ENCODE peak calls at places on chromosomes 7 and 10, in six cellular contexts. S, N, Q, W, M and J are unnamed samples.

GRCh38 chr7:3861941-3862340 is 560.9 kb downstream of the SDK1 start:
- DNase-seq in S (no peak), N (no peak), Q (peak; percentile 33), W (no peak), M (peak; percentile 78), J (no peak)

GRCh38 chr7:144100607-144101006 is 8.8 kb upstream of the OR2A2 start:
- DNase-seq in S (no peak), N (no peak), Q (no peak), W (no peak), M (peak; percentile 13), J (no peak)

GRCh38 chr10:58140054-58140453 is 127.6 kb downstream of the IPMK start:
- DNase-seq in S (no peak), N (no peak), Q (no peak), W (no peak), M (no peak), J (no peak)

GRCh38 chr7:73437699-73438416 is 4.3 kb downstream of the FZD9 start:
- DNase-seq in S (no peak), N (no peak), Q (peak; percentile 20), W (peak; percentile 57), M (no peak), J (no peak)

GRCh38 chr7:138958026-138958956 is 22.9 kb downstream of the KIAA1549 start:
- DNase-seq in S (no peak), N (no peak), Q (no peak), W (no peak), M (peak; percentile 45), J (no peak)

GRCh38 chr10:92567952-92568600 is 5.8 kb downstream of the IDE start:
- DNase-seq in S (no peak), N (no peak), Q (peak; percentile 9), W (no peak), M (peak; percentile 83), J (no peak)

GRCh38 chr10:48449501-48450232 is 143.2 kb downstream of the MAPK8 start:
- DNase-seq in S (no peak), N (no peak), Q (no peak), W (no peak), M (no peak), J (no peak)

GRCh38 chr10:103231047-103231551 is 14.6 kb upstream of the RPEL1 start:
- DNase-seq in S (no peak), N (peak; percentile 49), Q (peak; percentile 95), W (peak; percentile 80), M (peak; percentile 96), J (no peak)

GRCh38 chr10:71075066-71075758 is 137.2 kb upstream of the UNC5B start:
- DNase-seq in S (no peak), N (no peak), Q (no peak), W (peak; percentile 59), M (no peak), J (no peak)

GRCh38 chr7:141651417-141651816 is 50.5 kb downstream of the DENND11 start:
- DNase-seq in S (no peak), N (no peak), Q (no peak), W (no peak), M (no peak), J (no peak)

GRCh38 chr7:141649137-141649864 is 52.7 kb downstream of the DENND11 start:
- DNase-seq in S (no peak), N (no peak), Q (no peak), W (no peak), M (no peak), J (no peak)

GRCh38 chr7:141646826-141647480 is 55.0 kb downstream of the DENND11 start:
- DNase-seq in S (no peak), N (no peak), Q (no peak), W (no peak), M (peak; percentile 35), J (no peak)

GRCh38 chr7:141649865-141650499 is 52.0 kb downstream of the DENND11 start:
- DNase-seq in S (no peak), N (peak; percentile 45), Q (peak; percentile 91), W (peak; percentile 87), M (peak; percentile 96), J (no peak)

DNA sequence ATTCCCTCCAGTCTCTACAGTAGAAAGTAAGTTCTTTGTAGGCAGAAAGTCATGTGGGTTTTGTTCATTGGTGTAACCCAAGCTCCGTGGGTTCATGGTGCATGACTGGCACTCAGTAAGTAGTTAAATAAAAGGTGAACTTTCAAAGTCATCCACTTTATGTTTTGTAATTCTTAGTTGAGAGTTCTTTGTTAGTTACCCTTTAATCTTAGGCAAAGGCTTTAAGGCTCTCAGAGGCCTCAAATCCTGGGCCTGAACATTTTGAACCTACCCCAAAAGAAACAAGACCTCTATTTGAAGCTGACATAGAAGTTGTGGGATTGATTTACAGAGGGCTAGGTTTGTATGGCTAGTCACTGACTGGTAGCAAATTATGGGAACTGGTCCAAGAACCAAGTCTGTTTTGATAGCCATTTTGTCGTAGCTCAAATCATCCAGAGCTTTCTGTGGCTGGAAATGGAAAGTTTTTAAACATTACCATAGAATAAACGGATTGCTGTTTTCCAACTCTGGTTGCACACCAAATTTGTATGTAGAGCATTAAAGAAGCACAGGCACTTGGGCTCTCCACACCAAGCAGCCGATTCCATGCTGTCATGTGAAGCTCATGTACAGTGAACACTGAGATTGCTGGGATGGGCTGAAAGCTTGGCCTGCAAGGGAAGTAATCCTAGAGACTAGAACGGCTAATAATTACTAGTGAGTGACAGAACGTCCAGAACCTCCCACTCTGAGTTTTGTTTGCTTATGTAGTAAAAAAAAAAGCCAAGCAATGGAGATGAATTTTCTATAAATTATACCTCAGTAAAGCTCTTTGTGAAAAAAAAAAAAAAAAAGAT is 53.5 kb downstream of the DENND11 start:
- DNase-seq in S (no peak), N (no peak), Q (no peak), W (no peak), M (peak; percentile 12), J (no peak)
- TF ChIP-seq CTCF in S (no peak), N (no peak), Q (no peak), W (no peak), M (no peak), J (no peak)

GRCh38 chr7:36728143-36728542 is 3.8 kb upstream of the AOAH start:
- DNase-seq in S (no peak), N (no peak), Q (no peak), W (no peak), M (no peak), J (no peak)

GRCh38 chr7:36730046-36730445 is 5.8 kb upstream of the AOAH start:
- DNase-seq in S (no peak), N (no peak), Q (no peak), W (no peak), M (no peak), J (no peak)

GRCh38 chr7:36726311-36726710 is 2.0 kb upstream of the AOAH start:
- DNase-seq in S (no peak), N (no peak), Q (no peak), W (no peak), M (no peak), J (peak; percentile 55)

GRCh38 chr7:36723951-36724664 is at the start of gene AOAH:
- DNase-seq in S (peak; percentile 86), N (no peak), Q (no peak), W (no peak), M (peak; percentile 12), J (peak; percentile 86)

DNA sequence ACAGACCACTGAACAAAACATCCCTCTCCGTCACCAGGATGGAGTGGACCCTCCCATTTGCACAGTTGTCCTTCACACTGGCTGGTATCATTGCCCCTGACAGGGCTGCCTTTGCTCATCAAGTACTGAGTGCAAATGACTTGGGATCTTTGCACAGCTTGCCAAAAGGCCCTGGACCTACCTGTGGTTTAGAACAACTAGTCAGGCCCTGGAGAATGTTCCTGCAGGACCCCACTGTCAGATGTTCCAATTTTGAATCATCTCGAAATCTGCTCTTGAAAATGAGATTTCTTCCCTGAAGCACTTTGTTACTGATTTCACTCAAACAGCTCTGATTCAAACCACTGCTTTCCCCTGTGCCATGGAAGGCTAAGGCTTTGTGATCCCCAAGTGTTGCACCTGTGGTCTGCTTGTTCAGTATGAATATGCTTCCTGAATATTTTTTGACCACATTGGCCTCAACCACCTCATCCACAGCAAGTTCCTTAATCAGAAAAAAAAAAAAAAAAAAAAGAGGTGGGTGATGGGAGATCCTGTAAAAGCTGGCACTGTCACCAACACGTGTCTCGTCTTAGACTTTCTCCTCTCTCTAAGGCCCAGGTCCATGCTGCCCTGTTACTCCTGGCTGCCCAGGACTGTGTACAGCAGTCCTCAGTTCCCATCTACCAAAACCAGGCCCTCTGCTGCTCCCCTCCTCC is 2.7 kb upstream of the AOAH start:
- DNase-seq in S (no peak), N (no peak), Q (no peak), W (no peak), M (no peak), J (peak; percentile 55)
- TF ChIP-seq CTCF in S (no peak), N (no peak), Q (no peak), W (no peak), M (no peak), J (no peak)

DNA sequence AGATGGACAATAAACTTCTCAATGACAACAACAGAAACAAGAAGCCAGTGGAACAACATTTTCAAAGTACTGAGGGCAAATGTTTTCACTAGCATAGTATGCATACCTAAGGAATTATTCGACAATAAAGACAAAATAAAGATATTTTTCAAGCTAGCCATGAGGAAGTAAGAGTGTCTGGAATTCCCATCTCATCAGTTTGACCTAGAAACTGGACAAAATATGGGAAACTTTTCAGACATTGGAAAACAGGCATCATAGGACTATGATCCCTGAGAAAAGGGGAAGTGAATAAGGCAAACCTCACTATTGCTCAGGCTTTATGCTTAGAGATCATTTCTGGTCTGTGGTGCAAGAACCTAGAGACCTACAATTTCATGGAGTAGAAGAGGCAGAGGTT is 86.3 kb downstream of the OAT start:
- DNase-seq in S (no peak), N (no peak), Q (no peak), W (no peak), M (peak; percentile 35), J (peak; percentile 32)
- TF ChIP-seq CTCF in S (no peak), N (no peak), Q (no peak), W (no peak), M (no peak), J (no peak)

GRCh38 chr10:119198438-119198837 is 8.9 kb upstream of the GRK5 start:
- DNase-seq in S (no peak), N (no peak), Q (peak; percentile 82), W (peak; percentile 73), M (peak; percentile 47), J (no peak)

GRCh38 chr10:119201233-119201632 is 6.1 kb upstream of the GRK5 start:
- DNase-seq in S (no peak), N (no peak), Q (no peak), W (no peak), M (no peak), J (no peak)

GRCh38 chr10:119197921-119198320 is 9.4 kb upstream of the GRK5 start:
- DNase-seq in S (no peak), N (no peak), Q (no peak), W (no peak), M (peak; percentile 47), J (no peak)

GRCh38 chr10:119203006-119203405 is 4.4 kb upstream of the GRK5 start:
- DNase-seq in S (no peak), N (no peak), Q (no peak), W (no peak), M (peak; percentile 57), J (no peak)

DNA sequence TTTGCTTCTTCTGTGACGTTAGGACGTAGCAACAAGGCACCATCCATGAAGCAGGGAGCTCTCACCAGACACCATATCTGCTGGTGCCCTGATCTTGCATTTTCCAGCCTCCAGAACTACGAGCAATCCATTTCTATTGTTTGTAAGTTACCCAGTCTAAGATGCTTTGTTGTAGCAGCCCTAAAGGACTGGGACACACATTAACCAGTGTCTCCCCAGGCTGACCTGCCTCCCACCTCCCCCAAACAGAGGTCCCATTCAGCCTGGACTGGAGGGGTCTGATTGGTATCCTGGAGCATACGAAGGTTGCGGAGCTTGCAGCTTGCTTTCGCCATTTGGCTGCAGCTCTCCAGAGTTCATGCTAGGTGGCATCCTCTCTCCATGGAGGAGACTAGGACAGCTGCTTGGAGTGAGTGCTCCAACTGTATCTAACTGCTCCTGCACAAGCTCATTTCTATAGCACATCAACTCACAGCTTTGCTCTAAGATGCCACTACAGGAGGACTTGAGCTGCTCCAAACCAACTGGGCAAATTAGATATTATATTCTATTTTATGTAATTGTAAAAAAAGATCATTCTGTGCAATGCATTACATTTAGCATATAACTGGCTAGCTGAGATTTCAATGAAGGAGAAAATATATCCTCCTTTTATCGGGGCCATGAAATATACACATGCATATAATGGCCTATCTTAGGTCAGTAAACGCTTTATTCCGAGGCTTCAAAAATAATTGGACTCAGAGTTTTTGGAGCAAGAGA is 8.0 kb upstream of the GRK5 start:
- DNase-seq in S (no peak), N (peak; percentile 77), Q (peak; percentile 81), W (peak; percentile 85), M (peak; percentile 96), J (peak; percentile 53)
- TF ChIP-seq CTCF in S (peak; percentile 80), N (peak; percentile 93), Q (peak; percentile 60), W (peak; percentile 85), M (peak; percentile 86), J (peak; percentile 72)